ENCODE peak calls at places on chromosomes 3 and 15, in ten cellular contexts. L is fibroblast of lung, S is mammary epithelial cell, K is left ventricle myocardium inferior, I is endothelial cell of umbilical vein, V is aorta, C is GM12878, G is A549, T is MM.1S, N is tibial artery. J is an unnamed sample.

GRCh38 chr3:124275421-124275820 is 283.5 kb upstream of the ROPN1 start:
- DNase-seq in L (no peak), S (no peak), K (peak; percentile 71), I (peak; percentile 34), V (peak; percentile 66), C (no peak), G (no peak), T (no peak), N (peak; percentile 86), J (peak; percentile 57)

GRCh38 chr15:69094124-69095030 is 66.1 kb upstream of the GLCE start:
- DNase-seq in L (no peak), S (no peak), K (no peak), I (no peak), V (no peak), C (no peak), G (no peak), T (no peak), N (no peak), J (no peak)

GRCh38 chr3:177713921-177714900 is 516.9 kb upstream of the TBL1XR1 start:
- DNase-seq in L (no peak), S (no peak), K (no peak), I (no peak), V (no peak), C (no peak), G (no peak), T (no peak), N (no peak), J (no peak)

GRCh38 chr3:8996681-8997121 is 33.4 kb upstream of the RAD18 start:
- DNase-seq in L (peak; percentile 32), S (no peak), K (peak; percentile 51), I (peak; percentile 7), V (no peak), C (no peak), G (no peak), T (no peak), N (peak; percentile 71), J (peak; percentile 42)

GRCh38 chr3:67649681-67650080 is 4.7 kb downstream of the SUCLG2 start:
- DNase-seq in L (no peak), S (no peak), K (no peak), I (no peak), V (no peak), C (no peak), G (no peak), T (no peak), N (no peak), J (no peak)

GRCh38 chr3:13281657-13282527 is 138.2 kb downstream of the NUP210 start:
- DNase-seq in L (no peak), S (no peak), K (peak; percentile 63), I (no peak), V (no peak), C (no peak), G (peak; percentile 58), T (no peak), N (peak; percentile 64), J (peak; percentile 75)

GRCh38 chr15:62901916-62902554 is 140.5 kb upstream of the TPM1 start:
- DNase-seq in L (no peak), S (peak; percentile 90), K (no peak), I (no peak), V (no peak), C (no peak), G (no peak), T (no peak), N (no peak), J (no peak)

GRCh38 chr3:48634661-48635221 is 520 bp downstream of the SLC26A6 start:
- DNase-seq in L (peak; percentile 63), S (peak; percentile 52), K (peak; percentile 55), I (peak; percentile 61), V (peak; percentile 75), C (peak; percentile 20), G (peak; percentile 41), T (peak; percentile 53), N (peak; percentile 86), J (peak; percentile 62)

GRCh38 chr15:99706557-99707303 is 26.5 kb downstream of the LYSMD4 start:
- DNase-seq in L (no peak), S (no peak), K (no peak), I (no peak), V (no peak), C (no peak), G (no peak), T (no peak), N (no peak), J (no peak)

GRCh38 chr15:99707481-99708270 is 25.6 kb downstream of the LYSMD4 start:
- DNase-seq in L (peak; percentile 71), S (peak; percentile 85), K (no peak), I (peak; percentile 28), V (no peak), C (no peak), G (no peak), T (peak; percentile 77), N (no peak), J (no peak)

GRCh38 chr15:99703603-99704443 is 29.4 kb downstream of the LYSMD4 start:
- DNase-seq in L (peak; percentile 90), S (peak; percentile 83), K (no peak), I (peak; percentile 96), V (no peak), C (no peak), G (peak; percentile 81), T (peak; percentile 81), N (no peak), J (peak; percentile 52)

GRCh38 chr15:99704444-99704838 is 28.8 kb downstream of the LYSMD4 start:
- DNase-seq in L (peak; percentile 80), S (peak; percentile 83), K (no peak), I (peak; percentile 92), V (no peak), C (peak; percentile 79), G (peak; percentile 90), T (peak; percentile 87), N (no peak), J (no peak)

DNA sequence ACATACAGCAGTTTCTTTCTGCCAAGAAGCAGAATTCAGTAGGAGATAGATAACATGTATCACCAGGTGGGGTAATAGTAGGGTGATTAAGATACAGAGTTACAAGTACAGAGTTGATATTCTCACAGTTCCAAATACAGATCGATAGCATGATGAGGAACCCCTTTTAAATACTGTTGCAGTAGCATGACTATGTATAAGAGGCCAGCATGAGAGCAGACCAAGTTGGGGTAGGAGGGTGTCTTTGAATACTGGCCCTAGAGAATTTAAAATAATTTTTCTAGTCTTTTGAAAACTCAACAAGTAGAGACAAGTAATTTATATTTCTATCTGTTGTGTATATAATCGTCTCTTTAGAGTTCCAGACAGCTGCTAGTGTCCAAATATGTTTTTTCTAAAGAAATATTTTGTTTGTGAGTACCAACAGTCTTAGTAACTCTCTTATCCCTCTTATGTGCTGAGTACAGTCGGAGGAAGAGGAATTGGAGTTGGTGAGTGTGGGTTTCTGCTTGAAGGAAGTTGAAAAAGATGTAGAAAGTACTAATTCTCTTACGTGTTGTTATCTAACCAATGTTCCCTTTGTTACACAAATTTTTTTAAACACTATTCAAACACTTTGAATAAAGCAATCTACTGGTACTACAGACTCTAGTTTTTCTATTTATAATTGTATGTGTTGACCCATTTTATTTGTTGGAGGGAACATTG is 30.2 kb downstream of the LYSMD4 start:
- DNase-seq in L (peak; percentile 60), S (peak; percentile 5), K (no peak), I (no peak), V (no peak), C (no peak), G (no peak), T (no peak), N (no peak), J (no peak)
- H3K4me1 ChIP-seq in L (peaks cover 7% of the 10 kb centered on the region), S (peaks cover 25% of the 10 kb centered on the region), K (peaks cover 57% of the 10 kb centered on the region), I (peaks cover 32% of the 10 kb centered on the region), V (no peaks in the 10 kb centered on the region), C (peaks cover 27% of the 10 kb centered on the region), G (peaks cover 22% of the 10 kb centered on the region), T (peaks cover 22% of the 10 kb centered on the region), N (peaks cover 5% of the 10 kb centered on the region), J (peaks cover 26% of the 10 kb centered on the region)

DNA sequence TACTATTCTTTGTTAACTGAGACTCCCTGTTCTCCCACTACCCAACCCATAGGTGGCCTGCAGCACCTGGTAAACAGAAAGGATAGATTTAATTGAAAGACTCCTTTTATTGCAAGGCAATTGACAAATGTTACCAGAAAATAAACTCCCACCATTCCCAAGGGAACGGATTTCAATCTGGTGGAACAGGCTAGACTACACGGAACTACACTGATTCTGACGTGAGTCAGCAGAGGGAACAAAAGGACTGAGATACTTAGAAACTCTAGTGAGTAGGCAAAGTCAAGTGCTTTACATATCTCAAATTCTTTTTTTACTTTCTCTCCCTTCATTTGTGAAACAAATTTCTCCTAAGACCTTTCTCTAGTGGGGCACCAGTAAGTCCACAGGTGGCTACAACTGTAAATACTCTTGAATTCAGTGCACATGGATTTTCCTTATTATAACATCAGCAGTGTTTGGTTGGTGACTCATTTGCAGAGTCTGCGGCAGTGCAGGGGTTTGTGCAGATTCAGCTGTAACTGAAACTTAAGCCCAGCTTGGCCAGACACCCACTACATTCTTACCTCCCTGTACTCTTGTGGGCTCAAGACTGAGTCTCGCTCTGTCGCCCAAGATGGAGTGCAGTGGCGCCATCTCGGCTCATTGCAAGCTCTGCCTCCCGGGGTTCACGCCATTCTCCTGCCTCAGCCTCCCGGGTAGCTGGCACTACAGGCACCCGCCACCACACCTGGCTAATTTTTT is 34.3 kb upstream of the PLSCR2 start:
- DNase-seq in L (peak; percentile 99), S (peak; percentile 92), K (no peak), I (peak; percentile 45), V (peak; percentile 55), C (peak; percentile 62), G (peak; percentile 88), T (no peak), N (peak; percentile 45), J (no peak)
- H3K4me3 ChIP-seq in L (no peak overlapping the region), S (peak overlapping the region; percentile 7), K (no peak overlapping the region), I (no peak overlapping the region), V (no peak overlapping the region), C (no peak overlapping the region), G (no peak overlapping the region), T (no peak overlapping the region), N (no peak overlapping the region), J (no peak overlapping the region)

GRCh38 chr15:98817745-98818144 is 169.4 kb downstream of the IGF1R start:
- DNase-seq in L (no peak), S (no peak), K (no peak), I (no peak), V (no peak), C (no peak), G (no peak), T (no peak), N (no peak), J (no peak)

GRCh38 chr15:98809273-98809672 is 160.9 kb downstream of the IGF1R start:
- DNase-seq in L (no peak), S (no peak), K (peak; percentile 32), I (no peak), V (peak; percentile 66), C (no peak), G (no peak), T (no peak), N (peak; percentile 79), J (peak; percentile 46)

GRCh38 chr15:98812711-98813441 is 164.5 kb downstream of the IGF1R start:
- DNase-seq in L (no peak), S (no peak), K (no peak), I (peak; percentile 91), V (no peak), C (no peak), G (no peak), T (no peak), N (no peak), J (no peak)

GRCh38 chr15:98815207-98815606 is 166.9 kb downstream of the IGF1R start:
- DNase-seq in L (no peak), S (peak; percentile 40), K (no peak), I (no peak), V (no peak), C (no peak), G (no peak), T (no peak), N (no peak), J (no peak)

DNA sequence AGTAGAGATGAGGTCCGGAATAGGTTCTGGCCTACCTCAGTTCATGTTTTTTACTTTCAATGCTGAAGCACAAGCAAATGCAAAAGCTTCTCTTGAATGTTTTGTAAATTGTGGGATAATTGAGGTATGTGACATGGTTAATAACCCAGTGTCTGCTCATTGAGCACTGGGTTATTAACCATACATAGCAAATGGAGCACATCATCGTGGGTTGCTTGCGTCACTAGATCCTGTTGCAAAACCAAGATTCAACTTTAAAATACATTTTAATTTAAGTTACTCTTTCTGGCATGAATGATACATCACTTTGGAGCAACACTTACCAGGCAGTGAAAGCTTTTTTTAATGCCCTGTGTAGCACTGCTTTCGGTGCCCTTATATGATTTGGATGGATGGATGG is 165.6 kb downstream of the IGF1R start:
- DNase-seq in L (no peak), S (no peak), K (no peak), I (no peak), V (no peak), C (no peak), G (no peak), T (no peak), N (no peak), J (no peak)
- H3K4me1 ChIP-seq in L (no peaks in the 10 kb centered on the region), S (peaks cover 15% of the 10 kb centered on the region), K (peaks cover 29% of the 10 kb centered on the region), I (peaks cover 16% of the 10 kb centered on the region), V (peaks cover 11% of the 10 kb centered on the region), C (no peaks in the 10 kb centered on the region), G (peaks cover 6% of the 10 kb centered on the region), T (no peaks in the 10 kb centered on the region), N (peaks cover 13% of the 10 kb centered on the region), J (no peaks in the 10 kb centered on the region)

DNA sequence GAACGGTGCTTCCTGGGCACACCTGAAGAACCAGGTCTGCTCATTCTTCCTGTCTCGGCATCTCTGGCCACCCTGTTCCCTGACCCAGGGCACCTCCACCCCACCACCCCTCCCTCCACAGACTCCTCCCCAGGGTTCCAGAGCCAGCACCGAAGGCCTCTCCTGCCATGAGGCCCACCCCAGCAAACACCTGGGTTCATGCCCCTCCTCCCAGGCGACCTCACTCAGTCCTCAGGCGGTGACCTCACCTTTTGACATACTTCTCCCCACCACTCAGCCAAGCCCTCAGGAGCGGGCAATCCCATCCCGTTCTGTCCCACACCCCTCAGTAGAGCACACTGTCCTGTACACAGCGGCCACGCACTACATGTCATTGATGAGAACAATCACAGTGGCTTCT is 72.3 kb downstream of the RPN1 start:
- DNase-seq in L (no peak), S (no peak), K (no peak), I (no peak), V (no peak), C (no peak), G (no peak), T (no peak), N (no peak), J (no peak)
- H3K4me3 ChIP-seq in L (no peak overlapping the region), S (no peak overlapping the region), K (no peak overlapping the region), I (no peak overlapping the region), V (no peak overlapping the region), C (no peak overlapping the region), G (no peak overlapping the region), T (no peak overlapping the region), N (no peak overlapping the region), J (no peak overlapping the region)